ENCODE peak calls at places on chromosomes 16 and 17, in seven cellular contexts. R, A, M, X, J, F and E are unnamed samples.

GRCh38 chr16:80369559-80369958 is 171.2 kb upstream of the DYNLRB2 start:
- DNase-seq in X (peak; percentile 84), M (peak; percentile 63), J (peak; percentile 52), A (peak; percentile 43), R (no peak), F (peak; percentile 64), E (peak; percentile 10)

GRCh38 chr17:74736423-74737298 is at the start of gene RAB37:
- DNase-seq in A (peak; percentile 40), R (no peak), J (no peak), X (peak; percentile 74), F (no peak), M (peak; percentile 66), E (no peak)

GRCh38 chr17:70563301-70563820 is 394.0 kb downstream of the KCNJ2 start:
- DNase-seq in F (peak; percentile 90), X (no peak), M (no peak), A (no peak), J (no peak), R (no peak), E (no peak)

GRCh38 chr17:82831818-82832200 is 8.0 kb downstream of the ZNF750 start:
- DNase-seq in J (no peak), R (no peak), X (no peak), F (no peak), M (no peak), A (no peak), E (no peak)

GRCh38 chr17:60229189-60229802 is 79.5 kb downstream of the CA4 start:
- DNase-seq in A (peak; percentile 13), X (no peak), M (no peak), R (no peak), F (peak; percentile 34), J (peak; percentile 17), E (no peak)

GRCh38 chr17:77881545-77881944 is 77.0 kb upstream of the TNRC6C start:
- DNase-seq in F (peak; percentile 26), M (peak; percentile 92), A (peak; percentile 90), X (no peak), J (peak; percentile 54), R (no peak), E (no peak)

GRCh38 chr17:38550661-38551060 is 55.1 kb downstream of the SRCIN1 start:
- DNase-seq in F (peak; percentile 33), R (no peak), M (peak; percentile 61), X (no peak), A (peak; percentile 77), J (peak; percentile 9), E (no peak)

GRCh38 chr17:82734987-82735866 is at the start of gene FN3K:
- DNase-seq in M (peak; percentile 78), X (peak; percentile 91), R (no peak), J (peak; percentile 82), A (peak; percentile 79), F (peak; percentile 80), E (no peak)

GRCh38 chr16:1991135-1991551 is 1.4 kb downstream of the SYNGR3 start:
- DNase-seq in F (no peak), M (no peak), X (no peak), R (no peak), J (no peak), A (no peak), E (no peak)

GRCh38 chr16:62022688-62023087 is 13.6 kb downstream of the CDH8 start:
- DNase-seq in J (no peak), A (no peak), M (no peak), F (no peak), R (no peak), X (peak; percentile 76), E (no peak)

GRCh38 chr17:77445030-77445907 is 304.5 kb downstream of the SEC14L1 start:
- DNase-seq in A (peak; percentile 84), X (no peak), F (peak; percentile 91), M (no peak), R (no peak), J (peak; percentile 77), E (no peak)

GRCh38 chr17:3879181-3879580 is 13.7 kb downstream of the CAMKK1 start:
- DNase-seq in R (peak; percentile 33), J (peak; percentile 38), A (peak; percentile 53), X (peak; percentile 89), F (peak; percentile 73), M (no peak), E (no peak)

GRCh38 chr17:43442711-43443110 is 41.1 kb upstream of the DHX8 start:
- DNase-seq in J (peak; percentile 48), R (no peak), A (peak; percentile 49), F (no peak), M (no peak), X (no peak), E (no peak)

GRCh38 chr17:76080934-76081287 is 1.9 kb downstream of the ZACN start:
- DNase-seq in F (no peak), R (no peak), A (no peak), M (no peak), J (no peak), X (no peak), E (no peak)

GRCh38 chr17:38747385-38748328 is 479 bp downstream of the PCGF2 start:
- DNase-seq in J (no peak), F (no peak), X (peak; percentile 80), A (peak; percentile 48), R (no peak), M (no peak), E (no peak)

GRCh38 chr16:27400751-27401620 is 988 bp upstream of the IL21R start:
- DNase-seq in A (peak; percentile 45), X (no peak), R (peak; percentile 30), M (peak; percentile 47), J (peak; percentile 13), F (peak; percentile 45), E (no peak)

GRCh38 chr16:89895482-89896250 is 22.3 kb downstream of the TCF25 start:
- DNase-seq in J (no peak), M (no peak), X (no peak), R (no peak), A (no peak), F (no peak), E (no peak)

GRCh38 chr17:44210342-44211192 is 8.9 kb downstream of the UBTF start:
- DNase-seq in J (peak; percentile 91), X (peak; percentile 92), F (peak; percentile 87), A (peak; percentile 93), M (peak; percentile 92), R (no peak), E (no peak)

GRCh38 chr16:66523861-66524354 is 26.0 kb downstream of the TK2 start:
- DNase-seq in X (no peak), A (peak; percentile 55), R (no peak), M (no peak), J (peak; percentile 22), F (no peak), E (no peak)

GRCh38 chr16:14013571-14014283 is 57.4 kb upstream of the MRTFB start:
- DNase-seq in R (peak; percentile 97), F (peak; percentile 99), A (peak; percentile 80), J (peak; percentile 92), X (no peak), M (no peak), E (peak; percentile 67)

GRCh38 chr16:86573215-86573614 is 5.1 kb upstream of the FOXL1 start:
- DNase-seq in X (no peak), F (no peak), R (no peak), A (no peak), J (no peak), M (no peak), E (no peak)

GRCh38 chr16:72850863-72851262 is 197.1 kb downstream of the ZFHX3 start:
- DNase-seq in X (no peak), F (peak; percentile 72), M (no peak), J (peak; percentile 67), A (peak; percentile 48), R (no peak), E (peak; percentile 44)

GRCh38 chr16:30902070-30902972 is 5.9 kb downstream of the CTF1 start:
- DNase-seq in R (no peak), J (peak; percentile 67), X (peak; percentile 92), A (peak; percentile 79), F (peak; percentile 60), M (no peak), E (no peak)
- TF ChIP-seq CTCF in R (no peak), J (no peak), X (no peak), A (no peak), F (no peak), M (peak; percentile 27), E (peak; percentile 7)

DNA sequence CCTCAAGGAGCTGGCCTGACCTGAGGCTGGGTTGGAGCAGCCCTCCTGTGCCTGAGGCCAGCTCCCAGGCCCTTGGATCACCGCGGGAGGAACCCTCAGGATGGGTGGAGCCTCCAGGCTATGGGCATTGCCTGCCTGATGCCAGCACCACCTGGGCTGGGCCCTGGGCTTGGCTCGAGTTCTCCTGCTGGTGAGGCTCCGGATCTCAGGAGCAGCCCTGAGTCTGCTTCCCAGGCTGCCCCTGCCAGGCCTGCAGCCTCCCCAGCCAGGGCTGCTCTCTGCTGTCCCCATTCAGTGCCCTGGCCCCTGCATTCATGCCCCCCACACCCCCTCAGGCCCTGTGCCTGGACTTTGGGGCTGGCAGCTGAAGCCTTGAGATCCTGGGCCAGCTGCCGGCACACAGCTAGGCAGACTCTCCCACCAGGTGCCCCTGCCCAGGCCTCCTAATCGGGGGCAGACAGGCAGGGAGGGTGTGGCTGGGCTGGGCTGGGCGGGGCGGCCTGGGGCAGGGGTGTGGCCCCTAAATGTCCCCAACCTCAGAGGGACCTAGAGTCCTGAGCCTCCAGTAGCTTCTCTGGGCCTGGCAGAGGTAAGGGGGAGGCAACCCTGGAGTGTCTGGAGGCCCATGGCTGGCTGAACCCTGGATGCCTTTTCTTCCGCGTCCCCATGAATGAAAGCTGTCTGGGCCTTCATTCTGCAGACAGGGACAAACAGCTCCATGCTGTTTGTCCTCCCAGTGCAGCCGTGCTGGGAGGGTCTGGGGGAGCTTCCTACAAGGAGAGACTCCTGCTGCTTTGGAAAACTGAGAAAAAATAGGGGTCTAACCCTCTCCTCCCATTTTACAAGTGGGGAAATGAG is 1.1 kb upstream of the PIGQ start:
- DNase-seq in A (no peak), F (no peak), X (no peak), R (no peak), M (no peak), J (no peak), E (no peak)
- H3K4me3 ChIP-seq in A (no peak overlapping the region), F (no peak overlapping the region), X (peak overlapping the region; percentile 99), R (no peak overlapping the region), M (peak overlapping the region; percentile 79), J (no peak overlapping the region), E (peak overlapping the region; percentile 77)

DNA sequence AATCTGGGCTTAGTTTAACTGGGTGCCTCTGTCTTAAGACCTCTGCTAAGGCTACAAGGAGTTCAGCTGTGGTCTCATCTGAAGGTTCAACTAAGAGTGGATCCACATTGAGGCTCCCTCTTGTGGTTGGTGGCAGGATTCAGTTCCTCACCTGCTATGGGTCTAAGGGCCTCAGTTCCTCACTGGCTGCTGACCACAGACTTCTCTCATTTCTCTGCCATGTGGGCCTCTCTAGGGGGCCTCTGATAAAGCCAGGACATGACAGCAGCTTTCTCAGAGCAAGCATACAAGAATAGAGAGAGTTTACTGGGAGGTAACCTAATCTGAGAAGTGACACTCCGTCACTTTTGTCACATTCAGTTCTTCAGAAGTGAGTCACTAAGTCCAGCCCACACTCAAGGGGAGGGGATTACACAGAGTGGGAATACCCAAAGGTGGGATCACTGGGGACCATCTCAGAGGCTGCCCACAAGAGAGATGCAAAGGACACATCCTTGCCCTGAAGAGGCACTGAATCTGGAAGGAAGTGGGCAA is 19.2 kb upstream of the ABAT start:
- DNase-seq in X (peak; percentile 49), F (peak; percentile 39), J (peak; percentile 33), M (no peak), R (no peak), A (peak; percentile 27), E (no peak)
- TF ChIP-seq CTCF in X (peak; percentile 67), F (peak; percentile 33), J (peak; percentile 64), M (peak; percentile 50), R (peak; percentile 58), A (peak; percentile 41), E (peak; percentile 57)

DNA sequence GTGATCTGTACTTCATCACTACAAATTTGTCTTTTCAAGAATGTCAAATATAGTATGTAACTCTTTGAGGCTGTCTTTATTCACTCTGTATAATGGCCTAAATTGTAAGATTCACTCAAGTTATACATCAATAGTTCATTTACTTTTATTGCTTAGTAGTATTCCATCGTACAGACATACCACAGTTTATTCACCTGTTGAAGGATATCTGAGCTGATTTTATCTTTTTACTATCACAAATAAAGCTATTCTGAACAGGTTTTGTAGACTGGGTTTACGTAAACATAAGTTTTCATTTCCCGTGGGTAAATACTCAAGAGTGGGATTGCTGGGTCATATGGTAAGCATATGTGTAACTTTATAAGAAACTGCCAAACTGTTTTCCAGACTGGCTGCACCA is 18.6 kb downstream of the PSMD12 start:
- DNase-seq in R (no peak), X (no peak), J (no peak), F (no peak), M (no peak), A (no peak), E (no peak)
- H3K4me3 ChIP-seq in R (no peak overlapping the region), X (no peak overlapping the region), J (no peak overlapping the region), F (no peak overlapping the region), M (no peak overlapping the region), A (no peak overlapping the region), E (no peak overlapping the region)